ENCODE peak calls at places on chromosomes 11 and 22, in five cellular contexts. O is adrenal gland, X is heart right ventricle, J is ovary, Y is cardiac muscle cell. S is an unnamed sample.

GRCh38 chr11:105244157-105244820 is 104.7 kb upstream of the CARD18 start:
- DNase-seq in O (peak; percentile 9), X (no peak), J (no peak), Y (peak; percentile 57), S (no peak)

GRCh38 chr11:111469200-111469599 is 43.0 kb downstream of the BTG4 start:
- DNase-seq in O (no peak), X (no peak), J (no peak), Y (no peak), S (no peak)

GRCh38 chr11:109996060-109996459 is 97.1 kb upstream of the ZC3H12C start:
- DNase-seq in O (no peak), X (no peak), J (no peak), Y (no peak), S (no peak)

GRCh38 chr11:108938604-108939003 is 273.7 kb downstream of the DDX10 start:
- DNase-seq in O (no peak), X (no peak), J (no peak), Y (no peak), S (no peak)

GRCh38 chr11:125679397-125679796 is 1.2 kb downstream of the ACRV1 start:
- DNase-seq in O (no peak), X (no peak), J (no peak), Y (no peak), S (no peak)

GRCh38 chr11:111840143-111840542 is 31.2 kb downstream of the ALG9 start:
- DNase-seq in O (no peak), X (no peak), J (no peak), Y (no peak), S (no peak)

GRCh38 chr22:43230983-43231723 is 44.2 kb upstream of the TTLL12 start:
- DNase-seq in O (peak; percentile 68), X (peak; percentile 60), J (peak; percentile 82), Y (peak; percentile 71), S (peak; percentile 22)

GRCh38 chr11:27916541-27917100 is 191.3 kb downstream of the KIF18A start:
- DNase-seq in O (no peak), X (no peak), J (no peak), Y (no peak), S (peak; percentile 58)

GRCh38 chr11:128933481-128934178 is 9.0 kb downstream of the TP53AIP1 start:
- DNase-seq in O (no peak), X (no peak), J (no peak), Y (peak; percentile 66), S (no peak)

GRCh38 chr11:61021661-61022212 is 50.3 kb downstream of the CD6 start:
- DNase-seq in O (no peak), X (no peak), J (no peak), Y (no peak), S (no peak)

GRCh38 chr11:36550385-36551115 is 17.3 kb upstream of the RAG1 start:
- DNase-seq in O (no peak), X (no peak), J (no peak), Y (no peak), S (no peak)

GRCh38 chr11:96306933-96307747 is 35.9 kb downstream of the MAML2 start:
- DNase-seq in O (peak; percentile 93), X (no peak), J (peak; percentile 63), Y (peak; percentile 95), S (no peak)

GRCh38 chr11:59769086-59769485 is 13.9 kb downstream of the STX3 start:
- DNase-seq in O (no peak), X (no peak), J (no peak), Y (no peak), S (no peak)

GRCh38 chr11:71153005-71153395 is 99.4 kb downstream of the SHANK2 start:
- DNase-seq in O (peak; percentile 52), X (no peak), J (peak; percentile 31), Y (no peak), S (no peak)

GRCh38 chr11:57325735-57326048 is 940 bp upstream of the TNKS1BP1 start:
- DNase-seq in O (no peak), X (peak; percentile 52), J (no peak), Y (no peak), S (no peak)

GRCh38 chr11:127521413-127521812 is 520.8 kb upstream of the KIRREL3 start:
- DNase-seq in O (no peak), X (no peak), J (no peak), Y (no peak), S (no peak)

GRCh38 chr11:10673476-10674062 is 20.0 kb downstream of the IRAG1 start:
- DNase-seq in O (no peak), X (no peak), J (no peak), Y (no peak), S (no peak)

GRCh38 chr22:48752451-48753380 is 1075.0 kb downstream of the BRD1 start:
- DNase-seq in O (no peak), X (no peak), J (no peak), Y (no peak), S (no peak)

GRCh38 chr11:22193348-22194051 is 615 bp downstream of the ANO5 start:
- DNase-seq in O (peak; percentile 33), X (peak; percentile 29), J (peak; percentile 17), Y (peak; percentile 67), S (no peak)

GRCh38 chr11:1837171-1838076 is 1.4 kb upstream of the TNNI2 start:
- DNase-seq in O (peak; percentile 71), X (peak; percentile 78), J (peak; percentile 78), Y (peak; percentile 85), S (peak; percentile 39)

GRCh38 chr11:120859552-120860295 is 164.2 kb upstream of the TBCEL start:
- DNase-seq in O (no peak), X (no peak), J (no peak), Y (no peak), S (no peak)

GRCh38 chr11:1121343-1122331 is 36.1 kb upstream of the MUC5AC start:
- DNase-seq in O (peak; percentile 59), X (no peak), J (no peak), Y (no peak), S (no peak)

GRCh38 chr11:118358071-118358470 is 1.3 kb upstream of the UBE4A start:
- DNase-seq in O (no peak), X (no peak), J (no peak), Y (no peak), S (no peak)

GRCh38 chr11:6606471-6607189 is 3.1 kb downstream of the ILK start:
- DNase-seq in O (peak; percentile 92), X (peak; percentile 90), J (peak; percentile 92), Y (peak; percentile 96), S (peak; percentile 54)

GRCh38 chr22:24112188-24112587 is 69.1 kb upstream of the SUSD2 start:
- DNase-seq in O (no peak), X (no peak), J (no peak), Y (no peak), S (no peak)

GRCh38 chr11:108019870-108020540 is 11.3 kb downstream of the CUL5 start:
- DNase-seq in O (no peak), X (no peak), J (no peak), Y (peak; percentile 31), S (no peak)

GRCh38 chr22:45341503-45341902 is 31.8 kb downstream of the FAM118A start:
- DNase-seq in O (no peak), X (no peak), J (no peak), Y (peak; percentile 69), S (no peak)

GRCh38 chr11:61756452-61757212 is 4.2 kb downstream of the MYRF start:
- DNase-seq in O (no peak), X (no peak), J (no peak), Y (no peak), S (no peak)

GRCh38 chr11:63020671-63021255 is 5.1 kb upstream of the SLC22A8 start:
- DNase-seq in O (no peak), X (no peak), J (no peak), Y (no peak), S (no peak)

DNA sequence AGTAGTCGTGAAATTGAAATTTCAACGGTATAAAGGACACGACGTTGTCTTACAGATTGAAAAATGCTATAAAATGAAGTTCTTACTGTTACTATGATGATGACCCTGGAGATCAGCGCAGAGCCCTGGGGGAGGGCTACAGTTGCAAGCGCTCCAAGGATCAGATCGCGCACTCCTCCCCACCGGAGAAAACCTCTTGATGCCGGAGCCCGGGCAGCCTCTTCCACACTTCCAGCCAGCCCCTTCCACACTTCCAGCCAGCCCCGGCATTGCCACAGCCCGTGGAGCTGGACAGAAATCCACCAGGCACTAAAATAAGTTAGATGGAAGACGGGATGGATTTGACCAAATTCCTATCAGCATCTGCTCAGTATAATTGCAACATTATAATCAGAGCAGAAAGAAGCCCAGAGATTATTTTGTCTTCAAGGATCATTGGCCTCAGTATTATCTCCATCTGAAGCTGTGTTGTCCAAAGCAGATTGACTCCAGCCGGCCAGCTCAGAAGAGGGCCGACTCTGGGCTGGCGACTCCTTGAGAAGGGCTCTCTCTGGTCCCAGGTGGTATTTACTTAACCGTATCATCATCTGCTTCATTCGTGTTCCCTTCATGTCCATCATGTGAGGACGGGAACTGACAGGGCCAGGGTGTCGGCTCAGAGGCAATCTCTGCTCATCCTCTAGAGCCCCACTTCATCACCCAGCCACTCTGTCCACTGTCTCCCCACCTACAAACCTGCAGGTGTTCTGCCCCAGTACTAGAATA is 777 bp upstream of the MICAL3 start:
- DNase-seq in O (no peak), X (no peak), J (no peak), Y (no peak), S (no peak)
- H3K4me3 ChIP-seq in O (no peak overlapping the region), X (no peak overlapping the region), J (peak overlapping the region; percentile 59), Y (no peak overlapping the region), S (no peak overlapping the region)

GRCh38 chr11:18010271-18010670 is 2.6 kb downstream of the SERGEF start:
- DNase-seq in O (no peak), X (no peak), J (no peak), Y (no peak), S (no peak)
- TF ChIP-seq CTCF in O (no peak), X (no peak), J (no peak), Y (no peak), S (peak; percentile 19)

DNA sequence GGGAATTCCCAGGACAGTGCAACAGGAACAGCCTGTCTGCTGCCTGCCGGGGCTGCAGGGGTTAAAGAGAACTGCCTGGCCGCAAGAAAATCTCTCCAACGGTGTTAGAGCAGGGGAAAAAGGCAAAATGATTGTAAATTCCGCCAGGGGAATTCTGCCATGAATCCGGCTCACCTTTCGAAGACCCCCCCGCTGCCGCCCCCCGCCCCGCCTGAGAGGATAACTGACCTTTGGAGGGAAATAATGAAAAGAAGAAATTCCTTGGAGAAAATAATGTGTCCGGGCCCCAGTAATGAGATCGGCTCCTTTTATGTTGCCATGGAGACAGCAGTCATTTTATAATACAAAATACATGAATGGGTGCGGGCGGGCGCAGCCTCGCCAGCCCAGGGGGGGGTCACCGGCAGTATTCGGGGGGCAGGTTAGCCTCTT is 228.3 kb downstream of the MN1 start:
- DNase-seq in O (no peak), X (no peak), J (no peak), Y (no peak), S (no peak)
- H3K4me3 ChIP-seq in O (no peak overlapping the region), X (no peak overlapping the region), J (no peak overlapping the region), Y (no peak overlapping the region), S (no peak overlapping the region)

GRCh38 chr11:40125054-40125453 is 1334.4 kb downstream of the LRRC4C start:
- DNase-seq in O (no peak), X (no peak), J (no peak), Y (no peak), S (no peak)
- TF ChIP-seq CTCF in O (no peak), X (peak; percentile 18), J (no peak), Y (no peak), S (no peak)

S was measured in GM12864.